ENCODE peak calls at places on chromosome 4, in five cellular contexts. V, O, G, K and C are unnamed samples.

GRCh38 chr4:87806520-87806919 is 7.2 kb downstream of the IBSP start:
- DNase-seq in V (no peak), O (no peak), G (peak; percentile 76), K (no peak), C (no peak)

GRCh38 chr4:1198070-1198844 is 25.9 kb upstream of the SPON2 start:
- DNase-seq in V (no peak), O (no peak), G (no peak), K (peak; percentile 22), C (no peak)

GRCh38 chr4:188767496-188767895 is 628.3 kb downstream of the TRIML1 start:
- DNase-seq in V (no peak), O (no peak), G (no peak), K (no peak), C (no peak)

GRCh38 chr4:112145820-112146813 is 863 bp downstream of the FAM241A start:
- DNase-seq in V (peak; percentile 67), O (peak; percentile 82), G (peak; percentile 16), K (peak; percentile 51), C (peak; percentile 78)

GRCh38 chr4:26717332-26717731 is 133.4 kb downstream of the TBC1D19 start:
- DNase-seq in V (no peak), O (no peak), G (no peak), K (no peak), C (no peak)

GRCh38 chr4:108559911-108560310 is 60.5 kb upstream of the RPL34 start:
- DNase-seq in V (no peak), O (no peak), G (no peak), K (no peak), C (no peak)

GRCh38 chr4:157678478-157678877 is 457.9 kb downstream of the GRIA2 start:
- DNase-seq in V (no peak), O (no peak), G (no peak), K (no peak), C (no peak)

GRCh38 chr4:183430317-183430986 is 14.0 kb upstream of the CDKN2AIP start:
- DNase-seq in V (no peak), O (no peak), G (no peak), K (peak; percentile 38), C (no peak)

GRCh38 chr4:20698382-20698781 is 1.9 kb upstream of the PACRGL start:
- DNase-seq in V (no peak), O (no peak), G (no peak), K (no peak), C (no peak)

GRCh38 chr4:106854970-106855369 is 181.1 kb downstream of the DKK2 start:
- DNase-seq in V (no peak), O (no peak), G (no peak), K (no peak), C (no peak)

GRCh38 chr4:106065018-106065417 is 169.7 kb downstream of the NPNT start:
- DNase-seq in V (no peak), O (no peak), G (no peak), K (no peak), C (no peak)

GRCh38 chr4:113607998-113608397 is 153.5 kb downstream of the CAMK2D start:
- DNase-seq in V (no peak), O (no peak), G (no peak), K (no peak), C (no peak)

GRCh38 chr4:92305148-92305877 is 1.5 kb downstream of the GRID2 start:
- DNase-seq in V (peak; percentile 52), O (peak; percentile 78), G (no peak), K (no peak), C (peak; percentile 71)

GRCh38 chr4:25969374-25969773 is 55.4 kb downstream of the SMIM20 start:
- DNase-seq in V (no peak), O (no peak), G (no peak), K (no peak), C (peak; percentile 21)

GRCh38 chr4:1010522-1011021 is 854 bp upstream of the FGFRL1 start:
- DNase-seq in V (peak; percentile 86), O (peak; percentile 91), G (peak; percentile 93), K (peak; percentile 68), C (peak; percentile 90)

GRCh38 chr4:105145059-105145912 is 1.4 kb upstream of the TET2 start:
- DNase-seq in V (no peak), O (no peak), G (no peak), K (no peak), C (no peak)

GRCh38 chr4:10185518-10186227 is 69.1 kb upstream of the WDR1 start:
- DNase-seq in V (no peak), O (no peak), G (peak; percentile 38), K (no peak), C (no peak)

GRCh38 chr4:184099541-184099966 is 118.1 kb downstream of the ENPP6 start:
- DNase-seq in V (no peak), O (no peak), G (no peak), K (no peak), C (no peak)

GRCh38 chr4:56410247-56410646 is 23.0 kb upstream of the AASDH start:
- DNase-seq in V (no peak), O (no peak), G (peak; percentile 91), K (peak; percentile 60), C (no peak)

GRCh38 chr4:53591372-53591892 is at the start of gene LNX1:
- DNase-seq in V (peak; percentile 88), O (peak; percentile 96), G (peak; percentile 93), K (peak; percentile 97), C (peak; percentile 87)

DNA sequence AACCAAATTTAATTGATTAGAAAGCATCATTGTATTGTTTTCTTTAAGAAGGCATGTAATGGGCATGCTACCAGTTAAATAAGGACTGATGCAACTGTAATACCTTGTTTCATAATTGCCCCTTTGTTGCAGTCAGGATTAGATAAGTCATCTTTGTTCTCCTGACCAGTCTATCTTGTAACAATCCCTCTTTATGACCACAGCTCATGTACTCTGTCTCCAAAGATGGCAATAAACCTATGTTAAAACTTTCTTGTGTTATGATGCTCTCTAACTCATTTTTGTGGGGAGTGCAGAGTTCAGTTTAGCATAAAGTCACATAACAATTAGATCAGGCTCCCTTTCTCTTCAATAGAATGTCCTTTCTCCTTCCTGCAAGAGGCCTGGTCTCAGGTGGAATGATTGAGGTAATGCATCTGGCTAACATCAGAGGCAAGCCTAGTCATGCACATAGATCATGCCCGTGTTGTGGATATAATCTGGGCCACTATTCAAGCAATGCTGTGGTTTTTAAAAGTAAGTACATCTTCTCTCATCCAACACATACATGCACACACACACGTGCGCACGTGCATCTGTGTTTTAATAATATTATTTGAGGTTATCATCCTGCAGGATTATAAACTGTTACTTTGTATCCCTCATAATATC is 45.6 kb downstream of the TMEM154 start:
- DNase-seq in V (no peak), O (no peak), G (no peak), K (no peak), C (no peak)
- H3K27ac ChIP-seq in V (no peak overlapping the region), O (no peak overlapping the region), G (no peak overlapping the region), K (no peak overlapping the region), C (no peak overlapping the region)

DNA sequence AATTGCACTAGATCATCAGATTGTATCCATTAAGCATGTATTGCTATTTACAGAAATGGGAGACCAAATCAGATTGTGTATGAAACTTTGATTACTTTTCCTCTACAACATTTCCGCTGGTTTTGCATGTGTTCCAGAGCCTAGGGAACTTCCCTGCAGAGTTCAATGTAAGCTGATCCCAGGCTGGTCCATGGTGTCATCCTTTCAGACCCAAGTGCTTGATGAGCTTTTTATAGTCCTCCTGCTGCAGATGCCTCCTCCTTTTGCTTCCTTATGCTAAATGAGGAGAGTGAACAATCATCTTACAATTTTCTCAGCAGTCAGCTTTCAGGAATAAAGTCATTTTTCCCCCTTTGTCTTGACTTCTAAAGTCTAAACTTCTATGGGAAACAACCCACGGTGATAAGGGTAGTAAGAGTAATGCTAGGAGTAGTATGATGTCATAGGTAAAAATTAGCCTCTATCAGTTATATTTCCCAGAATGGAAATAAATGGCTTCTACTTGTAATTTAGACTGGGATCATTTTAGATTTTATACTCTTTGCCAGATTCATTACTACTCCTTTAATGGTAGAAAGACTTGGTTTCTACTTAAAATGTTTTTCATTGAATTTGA is 55.1 kb upstream of the SLC4A4 start:
- DNase-seq in V (no peak), O (no peak), G (no peak), K (no peak), C (no peak)
- H3K9me3 ChIP-seq in V (no peaks in the 10 kb centered on the region), O (no peaks in the 10 kb centered on the region), G (no peaks in the 10 kb centered on the region), K (no peaks in the 10 kb centered on the region), C (no peaks in the 10 kb centered on the region)

GRCh38 chr4:185257694-185258093 is 48.3 kb downstream of the SNX25 start:
- DNase-seq in V (no peak), O (no peak), G (no peak), K (no peak), C (no peak)
- H3K27ac ChIP-seq in V (no peak overlapping the region), O (no peak overlapping the region), G (no peak overlapping the region), K (no peak overlapping the region), C (no peak overlapping the region)

DNA sequence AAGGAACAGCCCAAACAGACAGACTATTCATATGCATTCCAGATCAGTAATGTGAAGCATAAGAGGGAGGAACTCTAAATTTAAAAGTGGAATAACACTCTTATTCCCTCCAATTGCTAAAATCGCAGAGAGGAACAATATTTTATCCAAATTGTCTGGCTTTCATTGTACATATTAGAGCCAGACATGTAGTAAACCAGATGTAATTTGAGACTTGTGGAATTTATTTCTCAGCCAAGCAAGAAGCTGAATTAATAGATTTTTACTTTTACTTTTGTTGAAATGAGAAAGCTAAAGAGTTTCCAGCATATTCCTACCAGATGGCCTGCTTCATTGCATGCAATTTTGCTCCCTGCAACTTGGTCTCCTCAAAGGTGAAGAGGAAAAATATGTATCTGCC is 674.6 kb upstream of the SLIT2 start:
- DNase-seq in V (no peak), O (no peak), G (no peak), K (no peak), C (no peak)
- H3K9me3 ChIP-seq in V (no peaks in the 10 kb centered on the region), O (no peaks in the 10 kb centered on the region), G (no peaks in the 10 kb centered on the region), K (no peaks in the 10 kb centered on the region), C (no peaks in the 10 kb centered on the region)

DNA sequence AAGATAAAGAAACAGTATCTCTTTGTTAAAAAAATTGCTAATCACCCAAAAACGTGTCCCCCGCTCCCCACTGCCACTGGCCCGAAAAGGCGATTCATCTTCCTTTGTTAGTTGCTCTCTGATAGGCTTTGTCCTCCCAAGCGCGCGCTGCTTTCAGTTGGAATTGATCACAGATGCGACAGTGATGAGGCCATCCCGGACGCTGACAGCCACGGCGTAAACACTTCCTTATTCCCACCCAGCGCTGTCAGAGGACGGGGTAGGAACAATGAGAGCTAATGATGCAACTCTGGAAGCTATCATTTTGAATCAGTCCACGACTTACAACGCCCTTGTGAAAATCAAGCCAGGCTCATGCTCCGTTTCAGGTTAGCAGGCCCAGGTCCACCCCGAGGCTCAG is 21.4 kb downstream of the SOD3 start:
- DNase-seq in V (no peak), O (no peak), G (no peak), K (no peak), C (no peak)
- H3K27ac ChIP-seq in V (no peak overlapping the region), O (no peak overlapping the region), G (no peak overlapping the region), K (no peak overlapping the region), C (no peak overlapping the region)

DNA sequence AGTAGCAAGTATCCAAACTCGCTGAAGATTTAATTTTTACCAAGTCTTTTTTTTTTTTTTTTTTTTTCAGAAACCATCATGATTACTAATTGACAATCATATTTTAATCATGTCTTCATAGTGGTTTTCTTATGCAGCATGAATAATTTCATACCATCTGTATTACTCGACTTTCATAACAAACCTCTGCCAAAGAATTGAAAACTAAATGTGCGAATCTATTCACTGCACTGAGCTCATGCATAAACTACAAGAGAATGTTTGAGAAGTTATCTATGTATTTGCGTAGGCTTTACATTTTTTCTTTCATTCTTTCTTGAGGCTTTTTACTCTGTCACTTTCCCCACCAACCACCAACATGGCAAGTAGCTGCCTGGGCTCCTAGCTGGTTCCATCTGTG is 1760.9 kb downstream of the STIM2 start:
- DNase-seq in V (no peak), O (no peak), G (no peak), K (no peak), C (no peak)
- H3K9me3 ChIP-seq in V (no peaks in the 10 kb centered on the region), O (no peaks in the 10 kb centered on the region), G (no peaks in the 10 kb centered on the region), K (no peaks in the 10 kb centered on the region), C (no peaks in the 10 kb centered on the region)